ENCODE peak calls at places on chromosomes 4 and X, in six cellular contexts. B, R, Q, X, Z and N are unnamed samples.

GRCh38 chr4:40621592-40622512 is 7.8 kb downstream of the RBM47 start:
- ATAC-seq in B (peak), R (peak), Q (peak), Z (peak), X (no peak), N (peak)

GRCh38 chr4:138519436-138519835 is 277.3 kb upstream of the SLC7A11 start:
- ATAC-seq in R (no peak), B (no peak), X (no peak), Q (no peak), Z (no peak), N (no peak)

GRCh38 chr4:166981847-166982246 is 252.4 kb downstream of the SPOCK3 start:
- ATAC-seq in Z (no peak), X (no peak), B (no peak), Q (no peak), R (no peak), N (no peak)

GRCh38 chrX:115911967-115912366 is 258.6 kb upstream of the AGTR2 start:
- ATAC-seq in Q (no peak), B (no peak), X (no peak), R (no peak), Z (no peak), N (no peak)

GRCh38 chrX:40035726-40036125 is 62.0 kb downstream of the BCOR start:
- ATAC-seq in Z (no peak), Q (no peak), X (no peak), R (no peak), B (no peak), N (no peak)

GRCh38 chrX:47217121-47217851 is 1.2 kb upstream of the CDK16 start:
- ATAC-seq in X (peak), R (peak), B (peak), Q (peak), Z (peak), N (peak)

GRCh38 chrX:132940727-132941162 is 17.7 kb downstream of the HS6ST2 start:
- ATAC-seq in Z (no peak), X (no peak), R (no peak), Q (peak), B (no peak), N (no peak)

GRCh38 chrX:11351375-11352295 is 58.4 kb downstream of the AMELX start:
- ATAC-seq in R (no peak), X (no peak), B (no peak), Z (peak), Q (peak), N (no peak)

GRCh38 chrX:146056511-146057081 is 239.0 kb downstream of the SLITRK2 start:
- ATAC-seq in B (no peak), Z (no peak), R (no peak), X (no peak), Q (no peak), N (no peak)